ENCODE peak calls at places on chromosome 2, in seven cellular contexts. H is A549; G is dorsolateral prefrontal cortex; I is AG04450; X is CD4-positive, alpha-beta T cell; Y is endothelial cell; A is AG09309. K is an unnamed sample.

GRCh38 chr2:85649201-85650190 is 18.5 kb downstream of the SFTPB start:
- DNase-seq in H (peak; percentile 76), G (no peak), I (peak; percentile 38), X (no peak), Y (no peak), A (peak; percentile 55), K (no peak)

GRCh38 chr2:29219374-29219773 is 104.2 kb downstream of the CLIP4 start:
- DNase-seq in H (no peak), G (no peak), I (no peak), X (no peak), Y (no peak), A (no peak), K (no peak)

GRCh38 chr2:222884114-222884764 is 23.4 kb downstream of the ACSL3 start:
- DNase-seq in H (no peak), G (no peak), I (no peak), X (no peak), Y (no peak), A (no peak), K (no peak)

GRCh38 chr2:199602271-199602895 is 144.6 kb upstream of the SATB2 start:
- DNase-seq in H (peak; percentile 49), G (no peak), I (no peak), X (no peak), Y (no peak), A (no peak), K (no peak)

GRCh38 chr2:174059875-174060226 is 94.7 kb upstream of the SP3 start:
- DNase-seq in H (no peak), G (no peak), I (no peak), X (no peak), Y (no peak), A (no peak), K (no peak)

GRCh38 chr2:45278345-45279078 is 269.3 kb upstream of the SIX2 start:
- DNase-seq in H (no peak), G (no peak), I (no peak), X (no peak), Y (no peak), A (no peak), K (no peak)

GRCh38 chr2:70141754-70142589 is 48.8 kb downstream of the C2orf42 start:
- DNase-seq in H (peak; percentile 84), G (peak; percentile 46), I (no peak), X (no peak), Y (peak; percentile 51), A (no peak), K (no peak)

GRCh38 chr2:216352653-216353270 is 19.5 kb downstream of the MARCHF4 start:
- DNase-seq in H (no peak), G (no peak), I (no peak), X (no peak), Y (no peak), A (no peak), K (no peak)

GRCh38 chr2:57207191-57207590 is 839.4 kb upstream of the VRK2 start:
- DNase-seq in H (no peak), G (no peak), I (no peak), X (no peak), Y (no peak), A (no peak), K (no peak)

GRCh38 chr2:37454851-37455762 is 110.7 kb downstream of the QPCT start:
- DNase-seq in H (no peak), G (no peak), I (no peak), X (no peak), Y (peak; percentile 13), A (no peak), K (no peak)

GRCh38 chr2:43230981-43231827 is 4.8 kb upstream of the ZFP36L2 start:
- DNase-seq in H (no peak), G (no peak), I (no peak), X (no peak), Y (no peak), A (no peak), K (no peak)
- TF ChIP-seq CTCF in H (no peak), G (no peak), I (no peak), X (no peak), Y (no peak), A (no peak), K (no peak)

GRCh38 chr2:126776701-126777619 is 121.0 kb downstream of the GYPC start:
- DNase-seq in H (peak; percentile 69), G (peak; percentile 81), I (peak; percentile 21), X (peak; percentile 75), Y (peak; percentile 89), A (peak; percentile 11), K (peak; percentile 58)

GRCh38 chr2:126779286-126779605 is 119.4 kb upstream of the TEX51 start:
- DNase-seq in H (no peak), G (no peak), I (no peak), X (no peak), Y (no peak), A (no peak), K (no peak)

GRCh38 chr2:126776255-126776654 is 120.3 kb downstream of the GYPC start:
- DNase-seq in H (no peak), G (no peak), I (no peak), X (no peak), Y (peak; percentile 12), A (no peak), K (no peak)

GRCh38 chr2:126778561-126779285 is 120.0 kb upstream of the TEX51 start:
- DNase-seq in H (no peak), G (no peak), I (no peak), X (no peak), Y (no peak), A (no peak), K (no peak)

DNA sequence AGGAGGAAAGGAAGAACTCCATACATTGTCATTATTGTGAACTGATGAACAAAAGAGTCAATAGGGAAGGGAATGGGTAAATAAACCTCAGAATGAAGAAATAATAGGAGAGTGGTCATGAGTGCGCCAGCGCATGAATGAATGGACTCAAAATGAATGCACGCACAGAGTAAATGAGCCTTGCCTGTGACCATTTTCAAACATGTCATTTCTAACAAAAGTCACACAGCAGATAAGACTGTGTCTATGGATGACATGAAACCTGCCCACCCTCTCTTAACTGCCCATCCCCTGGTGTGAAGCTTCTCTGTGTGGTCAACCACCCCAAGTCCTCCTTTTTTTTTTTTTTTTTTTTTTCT is 121.1 kb upstream of the TEX51 start:
- DNase-seq in H (no peak), G (no peak), I (no peak), X (no peak), Y (no peak), A (no peak), K (no peak)
- TF ChIP-seq CTCF in H (no peak), G (no peak), I (no peak), X (no peak), Y (no peak), A (no peak), K (no peak)

GRCh38 chr2:65133626-65134025 is 3.7 kb upstream of the RAB1A start:
- DNase-seq in H (no peak), G (no peak), I (no peak), X (no peak), Y (no peak), A (no peak), K (no peak)

GRCh38 chr2:65130440-65131175 is 702 bp upstream of the RAB1A start:
- DNase-seq in H (no peak), G (no peak), I (no peak), X (no peak), Y (no peak), A (no peak), K (no peak)

GRCh38 chr2:65129276-65129612 is 662 bp downstream of the RAB1A start:
- DNase-seq in H (no peak), G (no peak), I (no peak), X (no peak), Y (no peak), A (no peak), K (no peak)

GRCh38 chr2:65129613-65130439 is at the start of gene RAB1A:
- DNase-seq in H (peak; percentile 100), G (peak; percentile 99), I (peak; percentile 99), X (peak; percentile 98), Y (peak; percentile 100), A (peak; percentile 98), K (peak; percentile 91)

DNA sequence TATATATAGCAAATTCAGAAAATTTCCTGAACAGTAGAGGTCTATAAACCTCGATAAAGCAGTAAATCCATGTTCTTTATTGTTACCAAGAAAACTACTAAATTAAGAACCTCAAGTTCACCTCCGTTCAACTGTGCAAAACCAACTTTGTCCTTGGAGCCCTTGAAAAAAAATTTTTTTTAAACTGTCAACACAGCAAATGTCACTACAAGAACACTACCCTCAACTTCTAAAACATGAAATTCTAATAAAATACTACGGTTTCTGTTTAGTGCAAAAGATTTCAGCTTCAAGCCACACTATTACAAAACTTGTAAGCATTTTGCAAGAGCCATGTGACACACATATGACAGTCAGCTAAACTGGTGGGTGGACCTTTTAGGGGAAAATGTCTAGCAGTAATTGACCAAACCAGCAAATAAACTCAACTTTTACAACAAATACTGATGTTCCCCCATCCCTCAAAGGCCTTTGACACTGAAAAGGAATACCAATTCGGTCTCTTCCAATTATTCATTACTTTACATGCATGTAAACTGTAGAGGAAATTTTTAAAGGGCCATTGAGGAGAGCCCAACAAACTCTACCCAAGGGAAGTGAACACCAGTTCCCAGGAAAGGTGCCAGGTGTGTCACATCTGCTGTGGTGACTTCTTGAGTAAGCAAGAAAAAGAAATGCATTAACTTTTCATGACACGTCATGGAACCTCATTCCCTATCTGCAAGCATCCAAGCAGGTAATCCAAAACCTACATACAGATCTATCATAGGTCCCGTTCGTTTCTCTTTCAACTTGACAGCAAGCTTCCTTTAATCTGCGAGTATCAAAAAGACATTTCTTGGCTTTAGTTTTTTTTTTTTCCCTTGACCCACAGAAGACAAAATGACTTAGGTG is 1.4 kb downstream of the RAB1A start:
- DNase-seq in H (no peak), G (no peak), I (no peak), X (no peak), Y (no peak), A (peak; percentile 40), K (no peak)
- TF ChIP-seq CTCF in H (no peak), G (no peak), I (no peak), X (no peak), Y (no peak), A (no peak), K (no peak)

DNA sequence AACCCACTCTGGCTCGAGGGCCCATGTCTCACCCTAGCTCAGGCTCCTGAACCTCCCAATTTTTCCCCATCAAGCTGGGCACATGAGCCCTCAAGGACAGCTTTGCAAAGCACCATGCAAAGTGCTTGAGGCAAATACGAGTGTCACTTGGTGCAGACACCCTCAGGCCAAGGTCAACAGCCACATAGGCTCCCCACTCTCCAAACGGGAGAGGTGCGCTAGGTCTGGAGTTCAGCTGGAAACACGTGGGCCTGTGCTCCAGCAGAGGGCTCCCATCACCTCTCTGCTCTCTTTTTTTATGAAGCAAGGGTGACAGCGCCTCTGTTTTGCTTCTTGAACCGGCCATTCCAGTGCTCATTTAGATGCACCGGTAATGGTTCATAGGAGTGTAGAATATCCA is 11.9 kb upstream of the ARHGAP25 start:
- DNase-seq in H (no peak), G (no peak), I (no peak), X (no peak), Y (no peak), A (no peak), K (no peak)
- TF ChIP-seq CTCF in H (peak; percentile 7), G (no peak), I (peak; percentile 21), X (no peak), Y (no peak), A (no peak), K (no peak)